ENCODE peak calls at places on chromosomes 2 and 18, in six cellular contexts. One of them, this sample, is unnamed.

GRCh38 chr2:159506179-159506578 is 110.2 kb downstream of the BAZ2B start:
- DNase-seq in AG04450: no peak
- DNase-seq in ovary: no peak
- DNase-seq in MM.1S: no peak
- DNase-seq in lower lobe of right lung: no peak
- DNase-seq in astrocyte: no peak
- DNase-seq in this sample: no peak

GRCh38 chr2:159140070-159140774 is 146.3 kb downstream of the WDSUB1 start:
- DNase-seq in ovary: no peak
- DNase-seq in lower lobe of right lung: no peak
- DNase-seq in astrocyte: peak
- DNase-seq in AG04450: peak
- DNase-seq in MM.1S: no peak
- DNase-seq in this sample: no peak

GRCh38 chr2:190849774-190850173 is 30.8 kb upstream of the GLS start:
- DNase-seq in ovary: no peak
- DNase-seq in astrocyte: peak
- DNase-seq in MM.1S: no peak
- DNase-seq in lower lobe of right lung: no peak
- DNase-seq in AG04450: no peak
- DNase-seq in this sample: peak

GRCh38 chr2:205407984-205408383 is 274.3 kb upstream of the NRP2 start:
- DNase-seq in astrocyte: peak
- DNase-seq in ovary: no peak
- DNase-seq in MM.1S: no peak
- DNase-seq in AG04450: peak
- DNase-seq in lower lobe of right lung: no peak
- DNase-seq in this sample: no peak

GRCh38 chr18:61333746-61334490 is 688 bp downstream of the CDH20 start:
- DNase-seq in lower lobe of right lung: no peak
- DNase-seq in AG04450: no peak
- DNase-seq in ovary: no peak
- DNase-seq in MM.1S: no peak
- DNase-seq in astrocyte: no peak
- DNase-seq in this sample: no peak

GRCh38 chr2:45882707-45883106 is 231.2 kb downstream of the PRKCE start:
- DNase-seq in MM.1S: no peak
- DNase-seq in ovary: peak
- DNase-seq in lower lobe of right lung: no peak
- DNase-seq in AG04450: no peak
- DNase-seq in astrocyte: peak
- DNase-seq in this sample: no peak

GRCh38 chr2:199458806-199459285 is 1.1 kb upstream of the SATB2 start:
- DNase-seq in AG04450: no peak
- DNase-seq in ovary: no peak
- DNase-seq in MM.1S: no peak
- DNase-seq in lower lobe of right lung: peak
- DNase-seq in astrocyte: no peak
- DNase-seq in this sample: peak

GRCh38 chr2:52934354-52934898 is 833.2 kb upstream of the CHAC2 start:
- DNase-seq in astrocyte: peak
- DNase-seq in MM.1S: peak
- DNase-seq in AG04450: peak
- DNase-seq in lower lobe of right lung: no peak
- DNase-seq in ovary: no peak
- DNase-seq in this sample: peak

GRCh38 chr2:191322838-191323506 is 77.8 kb downstream of the MYO1B start:
- DNase-seq in MM.1S: no peak
- DNase-seq in lower lobe of right lung: no peak
- DNase-seq in AG04450: no peak
- DNase-seq in astrocyte: no peak
- DNase-seq in ovary: no peak
- DNase-seq in this sample: no peak

GRCh38 chr2:203951366-203951902 is 14.9 kb downstream of the ICOS start:
- DNase-seq in astrocyte: no peak
- DNase-seq in lower lobe of right lung: no peak
- DNase-seq in ovary: no peak
- DNase-seq in MM.1S: peak
- DNase-seq in AG04450: no peak
- DNase-seq in this sample: no peak

GRCh38 chr2:234348081-234348480 is 148.8 kb downstream of the ARL4C start:
- DNase-seq in MM.1S: no peak
- DNase-seq in ovary: no peak
- DNase-seq in AG04450: no peak
- DNase-seq in lower lobe of right lung: no peak
- DNase-seq in astrocyte: peak
- DNase-seq in this sample: no peak

GRCh38 chr18:5806860-5807259 is 88.5 kb downstream of the TMEM200C start:
- DNase-seq in ovary: no peak
- DNase-seq in MM.1S: no peak
- DNase-seq in astrocyte: no peak
- DNase-seq in lower lobe of right lung: no peak
- DNase-seq in AG04450: no peak
- DNase-seq in this sample: no peak

GRCh38 chr2:130825231-130825971 is 11.3 kb upstream of the ARHGEF4 start:
- DNase-seq in ovary: no peak
- DNase-seq in lower lobe of right lung: no peak
- DNase-seq in MM.1S: no peak
- DNase-seq in astrocyte: no peak
- DNase-seq in AG04450: no peak
- DNase-seq in this sample: no peak

GRCh38 chr2:55097083-55097461 is 46.8 kb upstream of the RTN4 start:
- DNase-seq in MM.1S: no peak
- DNase-seq in AG04450: no peak
- DNase-seq in lower lobe of right lung: no peak
- DNase-seq in astrocyte: no peak
- DNase-seq in ovary: no peak
- DNase-seq in this sample: no peak

GRCh38 chr2:237547841-237548416 is 18.4 kb upstream of the PRLH start:
- DNase-seq in astrocyte: no peak
- DNase-seq in AG04450: no peak
- DNase-seq in ovary: no peak
- DNase-seq in lower lobe of right lung: no peak
- DNase-seq in MM.1S: no peak
- DNase-seq in this sample: no peak

GRCh38 chr18:50127516-50128229 is 67.3 kb downstream of the MYO5B start:
- DNase-seq in AG04450: no peak
- DNase-seq in ovary: no peak
- DNase-seq in astrocyte: peak
- DNase-seq in lower lobe of right lung: no peak
- DNase-seq in MM.1S: no peak
- DNase-seq in this sample: no peak

GRCh38 chr18:54043484-54044256 is 180.8 kb downstream of the MBD2 start:
- DNase-seq in astrocyte: no peak
- DNase-seq in MM.1S: no peak
- DNase-seq in AG04450: no peak
- DNase-seq in ovary: no peak
- DNase-seq in lower lobe of right lung: no peak
- DNase-seq in this sample: no peak

GRCh38 chr2:158882297-158882696 is 86.1 kb upstream of the TANC1 start:
- DNase-seq in astrocyte: no peak
- DNase-seq in ovary: no peak
- DNase-seq in AG04450: no peak
- DNase-seq in MM.1S: no peak
- DNase-seq in lower lobe of right lung: no peak
- DNase-seq in this sample: no peak

GRCh38 chr18:38611036-38611964 is 1045.7 kb upstream of the CELF4 start:
- DNase-seq in MM.1S: peak
- DNase-seq in lower lobe of right lung: no peak
- DNase-seq in astrocyte: no peak
- DNase-seq in AG04450: no peak
- DNase-seq in ovary: no peak
- DNase-seq in this sample: no peak

GRCh38 chr2:62724886-62725711 is 19.6 kb downstream of the EHBP1 start:
- DNase-seq in lower lobe of right lung: peak
- DNase-seq in AG04450: no peak
- DNase-seq in MM.1S: peak
- DNase-seq in ovary: no peak
- DNase-seq in astrocyte: no peak
- DNase-seq in this sample: no peak

GRCh38 chr2:143939976-143940375 is 579.9 kb downstream of the ZEB2 start:
- DNase-seq in lower lobe of right lung: no peak
- DNase-seq in MM.1S: no peak
- DNase-seq in ovary: peak
- DNase-seq in astrocyte: peak
- DNase-seq in AG04450: no peak
- DNase-seq in this sample: no peak

GRCh38 chr2:443754-444153 is 155.9 kb upstream of the ALKAL2 start:
- DNase-seq in astrocyte: no peak
- DNase-seq in MM.1S: no peak
- DNase-seq in AG04450: no peak
- DNase-seq in lower lobe of right lung: no peak
- DNase-seq in ovary: no peak
- DNase-seq in this sample: no peak

GRCh38 chr2:1117569-1117968 is 166.9 kb downstream of the SNTG2 start:
- DNase-seq in lower lobe of right lung: no peak
- DNase-seq in astrocyte: no peak
- DNase-seq in ovary: no peak
- DNase-seq in AG04450: no peak
- DNase-seq in MM.1S: no peak
- DNase-seq in this sample: no peak

GRCh38 chr2:96815326-96816126 is 542 bp upstream of the CNNM3 start:
- DNase-seq in lower lobe of right lung: no peak
- DNase-seq in AG04450: no peak
- DNase-seq in astrocyte: peak
- DNase-seq in MM.1S: peak
- DNase-seq in ovary: no peak
- DNase-seq in this sample: peak

DNA sequence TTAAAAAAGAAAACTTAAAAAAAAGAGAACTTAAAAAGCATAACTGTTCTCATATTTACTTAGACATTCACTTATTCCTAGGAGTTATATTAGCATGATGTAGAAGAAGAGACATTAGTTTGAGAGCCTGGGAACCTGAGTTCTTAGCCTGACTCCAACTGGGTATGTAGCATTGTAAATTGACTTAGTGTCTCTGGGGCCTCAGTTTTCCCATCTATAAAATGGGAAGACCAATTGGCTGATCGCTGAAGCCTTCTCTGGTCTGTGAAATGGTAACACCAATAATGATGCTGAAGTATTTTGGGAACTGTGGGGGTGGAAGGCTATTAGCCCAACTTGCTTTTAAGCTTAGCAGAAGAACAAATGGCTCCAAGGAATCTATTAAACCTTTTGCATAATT is 55.9 kb downstream of the CABLES1 start:
- DNase-seq in astrocyte: no peak
- DNase-seq in AG04450: no peak
- DNase-seq in lower lobe of right lung: no peak
- DNase-seq in ovary: no peak
- DNase-seq in MM.1S: no peak
- DNase-seq in this sample: no peak
- H3K27ac ChIP-seq in astrocyte: no peak
- H3K27ac ChIP-seq in AG04450: no peak
- H3K27ac ChIP-seq in lower lobe of right lung: no peak
- H3K27ac ChIP-seq in ovary: no peak
- H3K27ac ChIP-seq in MM.1S: peak
- H3K27ac ChIP-seq in this sample: no peak

GRCh38 chr2:217847552-217848350 is 155.0 kb downstream of the TNS1 start:
- DNase-seq in MM.1S: no peak
- DNase-seq in AG04450: no peak
- DNase-seq in ovary: no peak
- DNase-seq in lower lobe of right lung: no peak
- DNase-seq in astrocyte: no peak
- DNase-seq in this sample: no peak

GRCh38 chr2:217844696-217845095 is 158.1 kb downstream of the TNS1 start:
- DNase-seq in lower lobe of right lung: no peak
- DNase-seq in AG04450: no peak
- DNase-seq in MM.1S: no peak
- DNase-seq in astrocyte: no peak
- DNase-seq in ovary: no peak
- DNase-seq in this sample: no peak

GRCh38 chr2:217845251-217845650 is 157.5 kb downstream of the TNS1 start:
- DNase-seq in lower lobe of right lung: no peak
- DNase-seq in astrocyte: no peak
- DNase-seq in ovary: no peak
- DNase-seq in AG04450: no peak
- DNase-seq in MM.1S: no peak
- DNase-seq in this sample: no peak

GRCh38 chr2:217847106-217847505 is 155.7 kb downstream of the TNS1 start:
- DNase-seq in lower lobe of right lung: no peak
- DNase-seq in MM.1S: no peak
- DNase-seq in astrocyte: no peak
- DNase-seq in ovary: no peak
- DNase-seq in AG04450: no peak
- DNase-seq in this sample: no peak

GRCh38 chr2:217846321-217846743 is 156.5 kb downstream of the TNS1 start:
- DNase-seq in ovary: no peak
- DNase-seq in MM.1S: no peak
- DNase-seq in AG04450: no peak
- DNase-seq in lower lobe of right lung: no peak
- DNase-seq in astrocyte: no peak
- DNase-seq in this sample: no peak
- H3K27ac ChIP-seq in ovary: no peak
- H3K27ac ChIP-seq in MM.1S: no peak
- H3K27ac ChIP-seq in AG04450: no peak
- H3K27ac ChIP-seq in lower lobe of right lung: peak
- H3K27ac ChIP-seq in astrocyte: no peak
- H3K27ac ChIP-seq in this sample: no peak

GRCh38 chr2:108577099-108577498 is 42.8 kb downstream of the LIMS1 start:
- DNase-seq in lower lobe of right lung: no peak
- DNase-seq in AG04450: no peak
- DNase-seq in ovary: no peak
- DNase-seq in astrocyte: no peak
- DNase-seq in MM.1S: no peak
- DNase-seq in this sample: no peak
- H3K27ac ChIP-seq in lower lobe of right lung: no peak
- H3K27ac ChIP-seq in AG04450: no peak
- H3K27ac ChIP-seq in ovary: no peak
- H3K27ac ChIP-seq in astrocyte: peak
- H3K27ac ChIP-seq in MM.1S: no peak
- H3K27ac ChIP-seq in this sample: no peak

DNA sequence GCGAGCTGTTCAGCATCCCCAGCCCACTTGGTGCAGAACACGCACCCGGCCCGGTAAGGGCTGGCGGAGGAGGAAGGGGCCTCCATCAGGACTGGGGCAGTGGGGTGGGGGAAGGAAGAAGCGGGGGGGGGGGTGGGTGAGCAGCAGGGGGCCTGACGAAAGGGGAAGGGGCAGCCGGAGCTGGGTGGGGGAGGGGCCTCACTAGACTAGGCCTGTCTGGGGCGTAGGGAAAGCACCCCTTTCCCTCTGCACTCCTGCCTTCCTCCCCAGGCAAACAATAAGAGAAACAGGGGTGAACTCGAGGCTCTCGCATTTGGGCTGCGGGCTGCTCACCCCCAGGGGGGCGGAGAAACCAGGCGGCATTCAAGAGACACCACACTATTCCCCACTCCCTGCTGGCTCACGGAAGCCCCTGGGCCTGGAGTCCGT is 82.7 kb upstream of the POMC start:
- DNase-seq in ovary: no peak
- DNase-seq in AG04450: no peak
- DNase-seq in MM.1S: no peak
- DNase-seq in lower lobe of right lung: no peak
- DNase-seq in astrocyte: peak
- DNase-seq in this sample: no peak
- H3K27ac ChIP-seq in ovary: peak
- H3K27ac ChIP-seq in AG04450: peak
- H3K27ac ChIP-seq in MM.1S: no peak
- H3K27ac ChIP-seq in lower lobe of right lung: peak
- H3K27ac ChIP-seq in astrocyte: peak
- H3K27ac ChIP-seq in this sample: no peak